ENCODE peak calls at places on chromosomes 16 and 17, in seven cellular contexts. Q is activated gamma-delta T cell treated with anti-CD3 and anti-CD28 coated beads, Interleukin-2, amount 50 U/mL, for 16 hours; F is GM06990; P is Calu3; W is foreskin fibroblast; B is NCI-H748 treated with DMSO at 0.1 percent for 48 hours; V is stimulated activated naive B cell treated with anti-CD40 and anti-IgM and Interleukin-4, amounts not matched to agents 10 μg/mL and 1 μg/mL and 100 μg/mL, for 72 hours. D is an unnamed sample.

GRCh38 chr17:5745091-5745820 is 160.9 kb upstream of the NLRP1 start:
- DNase-seq in P (no peak), B (peak), F (no peak), W (no peak), V (no peak), Q (no peak), D (no peak)

GRCh38 chr17:47946929-47947397 is 5.6 kb downstream of the PNPO start:
- DNase-seq in Q (peak), W (peak), F (peak), V (peak), B (peak), P (peak), D (peak)

GRCh38 chr17:9195346-9195870 is 174.1 kb downstream of the NTN1 start:
- DNase-seq in W (no peak), F (no peak), B (no peak), V (no peak), Q (no peak), P (no peak), D (no peak)

GRCh38 chr16:31568577-31569359 is 41.1 kb downstream of the AHSP start:
- DNase-seq in V (no peak), W (peak), P (no peak), F (no peak), Q (no peak), B (no peak), D (no peak)

GRCh38 chr16:54335230-54335629 is 48.6 kb upstream of the IRX3 start:
- DNase-seq in Q (no peak), W (no peak), B (no peak), V (no peak), P (no peak), F (no peak), D (no peak)

GRCh38 chr16:24906199-24906808 is 60.5 kb downstream of the SLC5A11 start:
- DNase-seq in W (peak), F (no peak), B (no peak), P (no peak), V (no peak), Q (no peak), D (no peak)

GRCh38 chr17:1759529-1759928 is 2.3 kb upstream of the SERPINF1 start:
- DNase-seq in V (no peak), P (no peak), Q (no peak), W (no peak), B (no peak), F (no peak), D (no peak)

GRCh38 chr16:9484436-9484835 is 393.0 kb downstream of the HAPSTR1 start:
- DNase-seq in V (no peak), F (no peak), Q (no peak), W (no peak), B (no peak), P (no peak), D (no peak)

GRCh38 chr16:57186630-57187507 is 740 bp downstream of the RSPRY1 start:
- DNase-seq in W (peak), B (no peak), P (peak), F (peak), Q (peak), V (no peak), D (no peak)

GRCh38 chr16:83315271-83315670 is 492.5 kb upstream of the HSBP1 start:
- DNase-seq in P (no peak), F (no peak), V (no peak), Q (no peak), W (peak), B (no peak), D (no peak)

GRCh38 chr17:15947331-15947730 is 2.4 kb downstream of the ADORA2B start:
- DNase-seq in P (no peak), W (peak), F (no peak), V (no peak), Q (no peak), B (no peak), D (no peak)

GRCh38 chr16:53142823-53143568 is 88.2 kb downstream of the CHD9 start:
- DNase-seq in W (peak), P (no peak), V (no peak), Q (no peak), F (no peak), B (no peak), D (no peak)

GRCh38 chr17:80798595-80799552 is 192.8 kb upstream of the CHMP6 start:
- DNase-seq in F (no peak), B (no peak), P (no peak), Q (no peak), W (no peak), V (no peak), D (no peak)

GRCh38 chr16:19223235-19223847 is 55.3 kb downstream of the SYT17 start:
- DNase-seq in W (peak), F (no peak), B (peak), Q (no peak), V (no peak), P (peak), D (no peak)

GRCh38 chr17:63961355-63962207 is 11.1 kb downstream of the SCN4A start:
- DNase-seq in F (peak), Q (no peak), V (peak), B (no peak), W (peak), P (no peak), D (peak)

GRCh38 chr16:66512589-66513404 is 37.1 kb downstream of the TK2 start:
- DNase-seq in V (no peak), W (peak), F (no peak), P (peak), B (no peak), Q (no peak), D (no peak)

GRCh38 chr17:44402564-44403172 is 13.2 kb upstream of the ITGA2B start:
- DNase-seq in F (peak), V (no peak), Q (no peak), B (no peak), W (no peak), P (no peak), D (no peak)

GRCh38 chr17:46143827-46144236 is 49.4 kb downstream of the KANSL1 start:
- DNase-seq in V (no peak), B (no peak), P (no peak), Q (no peak), W (no peak), F (no peak), D (no peak)

GRCh38 chr17:58344047-58344790 is 7.8 kb downstream of the SUPT4H1 start:
- DNase-seq in P (no peak), W (no peak), Q (peak), V (peak), B (no peak), F (peak), D (peak)

GRCh38 chr16:84830765-84831384 is 11.1 kb downstream of the CRISPLD2 start:
- DNase-seq in B (no peak), F (no peak), W (no peak), V (no peak), P (no peak), Q (no peak), D (no peak)

GRCh38 chr17:64097196-64097936 is 32.6 kb downstream of the ERN1 start:
- DNase-seq in W (peak), B (no peak), V (no peak), F (no peak), Q (no peak), P (no peak), D (no peak)

GRCh38 chr16:67648764-67649407 is 3.9 kb downstream of the CARMIL2 start:
- DNase-seq in P (no peak), V (no peak), Q (no peak), F (no peak), W (no peak), B (no peak), D (no peak)

GRCh38 chr16:20750558-20750957 is 8.9 kb upstream of the THUMPD1 start:
- DNase-seq in Q (no peak), W (no peak), V (no peak), F (no peak), P (no peak), B (no peak), D (no peak)

GRCh38 chr16:79993810-79994209 is 393.3 kb upstream of the MAF start:
- DNase-seq in Q (no peak), W (no peak), P (no peak), V (no peak), F (no peak), B (no peak), D (no peak)

GRCh38 chr17:61396586-61397085 is 3.0 kb upstream of the TBX2 start:
- DNase-seq in V (no peak), P (no peak), F (no peak), B (no peak), W (peak), Q (no peak), D (no peak)

GRCh38 chr17:21352981-21353265 is 23.2 kb upstream of the KCNJ12 start:
- DNase-seq in W (no peak), P (no peak), F (no peak), Q (no peak), V (no peak), B (no peak), D (no peak)

GRCh38 chr16:48492131-48492530 is 106.9 kb upstream of the SIAH1 start:
- DNase-seq in F (no peak), V (no peak), B (no peak), P (no peak), W (peak), Q (no peak), D (no peak)

GRCh38 chr17:50785942-50786570 is 18.7 kb upstream of the ANKRD40CL start:
- DNase-seq in B (no peak), V (no peak), Q (no peak), P (no peak), F (no peak), W (peak), D (no peak)

GRCh38 chr17:41140360-41141132 is at the start of gene KRTAP4-6:
- DNase-seq in B (no peak), V (no peak), W (peak), F (no peak), P (peak), Q (no peak), D (no peak)

GRCh38 chr17:78734841-78735641 is 47.0 kb downstream of the CYTH1 start:
- DNase-seq in V (peak), B (no peak), Q (no peak), W (no peak), P (peak), F (no peak), D (no peak)